ENCODE peak calls at places on chromosome 6, in five cellular contexts. One of them, this sample, is unnamed.

GRCh38 chr6:139586273-139586672 is 211.8 kb upstream of the CITED2 start:
- DNase-seq in anterior cingulate cortex: no peak
- DNase-seq in T-helper 9 cell: no peak
- DNase-seq in kidney epithelial cell: no peak
- DNase-seq in HEK293T: no peak
- DNase-seq in this sample: no peak

GRCh38 chr6:17965397-17965796 is 22.0 kb downstream of the KIF13A start:
- DNase-seq in kidney epithelial cell: no peak
- DNase-seq in anterior cingulate cortex: no peak
- DNase-seq in T-helper 9 cell: no peak
- DNase-seq in HEK293T: no peak
- DNase-seq in this sample: no peak

GRCh38 chr6:85058806-85059205 is 294.4 kb upstream of the TBX18 start:
- DNase-seq in T-helper 9 cell: no peak
- DNase-seq in anterior cingulate cortex: no peak
- DNase-seq in HEK293T: no peak
- DNase-seq in kidney epithelial cell: no peak
- DNase-seq in this sample: no peak

GRCh38 chr6:23228439-23229024 is 659.2 kb downstream of the HDGFL1 start:
- DNase-seq in anterior cingulate cortex: no peak
- DNase-seq in T-helper 9 cell: no peak
- DNase-seq in HEK293T: no peak
- DNase-seq in kidney epithelial cell: no peak
- DNase-seq in this sample: no peak

GRCh38 chr6:150667977-150668716 is 68.5 kb downstream of the PLEKHG1 start:
- DNase-seq in T-helper 9 cell: no peak
- DNase-seq in HEK293T: peak; percentile 73
- DNase-seq in kidney epithelial cell: peak; percentile 81
- DNase-seq in anterior cingulate cortex: peak; percentile 25
- DNase-seq in this sample: no peak

GRCh38 chr6:32176476-32177181 is 745 bp upstream of the AGPAT1 start:
- DNase-seq in kidney epithelial cell: no peak
- DNase-seq in T-helper 9 cell: no peak
- DNase-seq in anterior cingulate cortex: no peak
- DNase-seq in HEK293T: no peak
- DNase-seq in this sample: no peak

GRCh38 chr6:113995632-113996031 is 24.7 kb upstream of the HDAC2 start:
- DNase-seq in kidney epithelial cell: peak; percentile 87
- DNase-seq in HEK293T: peak; percentile 42
- DNase-seq in T-helper 9 cell: no peak
- DNase-seq in anterior cingulate cortex: no peak
- DNase-seq in this sample: peak; percentile 94

GRCh38 chr6:154732538-154732823 is 735 bp upstream of the SCAF8 start:
- DNase-seq in T-helper 9 cell: no peak
- DNase-seq in anterior cingulate cortex: no peak
- DNase-seq in HEK293T: no peak
- DNase-seq in kidney epithelial cell: no peak
- DNase-seq in this sample: no peak

GRCh38 chr6:93779086-93779858 is 359.9 kb upstream of the EPHA7 start:
- DNase-seq in HEK293T: no peak
- DNase-seq in kidney epithelial cell: no peak
- DNase-seq in anterior cingulate cortex: no peak
- DNase-seq in T-helper 9 cell: no peak
- DNase-seq in this sample: no peak

GRCh38 chr6:131460603-131460995 is 112.4 kb upstream of the ARG1 start:
- DNase-seq in kidney epithelial cell: no peak
- DNase-seq in T-helper 9 cell: no peak
- DNase-seq in HEK293T: no peak
- DNase-seq in anterior cingulate cortex: no peak
- DNase-seq in this sample: no peak

GRCh38 chr6:150142657-150143501 is at the start of gene PPP1R14C:
- DNase-seq in HEK293T: peak; percentile 79
- DNase-seq in anterior cingulate cortex: no peak
- DNase-seq in T-helper 9 cell: no peak
- DNase-seq in kidney epithelial cell: no peak
- DNase-seq in this sample: no peak

GRCh38 chr6:123316733-123317323 is 319.9 kb downstream of the TRDN start:
- DNase-seq in kidney epithelial cell: no peak
- DNase-seq in T-helper 9 cell: no peak
- DNase-seq in anterior cingulate cortex: no peak
- DNase-seq in HEK293T: no peak
- DNase-seq in this sample: no peak

GRCh38 chr6:26020291-26020982 is 57.8 kb downstream of the TRIM38 start:
- DNase-seq in T-helper 9 cell: peak; percentile 68
- DNase-seq in HEK293T: peak; percentile 78
- DNase-seq in anterior cingulate cortex: no peak
- DNase-seq in kidney epithelial cell: no peak
- DNase-seq in this sample: peak; percentile 86

GRCh38 chr6:107124934-107125348 is 9.6 kb upstream of the BEND3 start:
- DNase-seq in HEK293T: no peak
- DNase-seq in anterior cingulate cortex: no peak
- DNase-seq in T-helper 9 cell: no peak
- DNase-seq in kidney epithelial cell: no peak
- DNase-seq in this sample: no peak

GRCh38 chr6:139436521-139437348 is 62.3 kb upstream of the CITED2 start:
- DNase-seq in T-helper 9 cell: no peak
- DNase-seq in anterior cingulate cortex: no peak
- DNase-seq in kidney epithelial cell: peak; percentile 55
- DNase-seq in HEK293T: no peak
- DNase-seq in this sample: peak; percentile 43

GRCh38 chr6:125718109-125718508 is 31.3 kb upstream of the HEY2 start:
- DNase-seq in kidney epithelial cell: no peak
- DNase-seq in anterior cingulate cortex: no peak
- DNase-seq in HEK293T: no peak
- DNase-seq in T-helper 9 cell: no peak
- DNase-seq in this sample: no peak

GRCh38 chr6:121666809-121667208 is 231.4 kb downstream of the GJA1 start:
- DNase-seq in anterior cingulate cortex: no peak
- DNase-seq in HEK293T: peak; percentile 32
- DNase-seq in T-helper 9 cell: no peak
- DNase-seq in kidney epithelial cell: peak; percentile 61
- DNase-seq in this sample: peak; percentile 82

GRCh38 chr6:42714098-42714761 is 8.2 kb downstream of the PRPH2 start:
- DNase-seq in kidney epithelial cell: no peak
- DNase-seq in T-helper 9 cell: no peak
- DNase-seq in anterior cingulate cortex: no peak
- DNase-seq in HEK293T: no peak
- DNase-seq in this sample: no peak

GRCh38 chr6:96101564-96101963 is 85.8 kb downstream of the FUT9 start:
- DNase-seq in anterior cingulate cortex: no peak
- DNase-seq in HEK293T: no peak
- DNase-seq in T-helper 9 cell: no peak
- DNase-seq in kidney epithelial cell: no peak
- DNase-seq in this sample: no peak

GRCh38 chr6:42045538-42046460 is 4.5 kb upstream of the TAF8 start:
- DNase-seq in T-helper 9 cell: peak; percentile 62
- DNase-seq in HEK293T: peak; percentile 42
- DNase-seq in kidney epithelial cell: peak; percentile 61
- DNase-seq in anterior cingulate cortex: peak; percentile 31
- DNase-seq in this sample: no peak

GRCh38 chr6:20377623-20378265 is 23.9 kb upstream of the E2F3 start:
- DNase-seq in kidney epithelial cell: peak; percentile 41
- DNase-seq in anterior cingulate cortex: no peak
- DNase-seq in HEK293T: no peak
- DNase-seq in T-helper 9 cell: no peak
- DNase-seq in this sample: peak; percentile 79

GRCh38 chr6:145022199-145022782 is 713.0 kb downstream of the EPM2A start:
- DNase-seq in T-helper 9 cell: no peak
- DNase-seq in kidney epithelial cell: no peak
- DNase-seq in anterior cingulate cortex: no peak
- DNase-seq in HEK293T: no peak
- DNase-seq in this sample: no peak

GRCh38 chr6:35096129-35096852 is 44.8 kb downstream of the TCP11 start:
- DNase-seq in HEK293T: no peak
- DNase-seq in kidney epithelial cell: peak; percentile 35
- DNase-seq in T-helper 9 cell: no peak
- DNase-seq in anterior cingulate cortex: no peak
- DNase-seq in this sample: peak; percentile 90

GRCh38 chr6:162343196-162343901 is 384.2 kb downstream of the PRKN start:
- DNase-seq in T-helper 9 cell: no peak
- DNase-seq in anterior cingulate cortex: no peak
- DNase-seq in HEK293T: peak; percentile 33
- DNase-seq in kidney epithelial cell: no peak
- DNase-seq in this sample: no peak

GRCh38 chr6:147078602-147079001 is 125.6 kb upstream of the STXBP5 start:
- DNase-seq in HEK293T: no peak
- DNase-seq in kidney epithelial cell: no peak
- DNase-seq in T-helper 9 cell: no peak
- DNase-seq in anterior cingulate cortex: no peak
- DNase-seq in this sample: no peak

GRCh38 chr6:79922018-79922417 is 25.3 kb downstream of the ELOVL4 start:
- DNase-seq in anterior cingulate cortex: no peak
- DNase-seq in T-helper 9 cell: no peak
- DNase-seq in kidney epithelial cell: no peak
- DNase-seq in HEK293T: no peak
- DNase-seq in this sample: no peak

GRCh38 chr6:148835920-148836441 is 89.2 kb downstream of the UST start:
- DNase-seq in T-helper 9 cell: no peak
- DNase-seq in HEK293T: no peak
- DNase-seq in anterior cingulate cortex: no peak
- DNase-seq in kidney epithelial cell: no peak
- DNase-seq in this sample: no peak

GRCh38 chr6:13268914-13269532 is 59.3 kb downstream of the TBC1D7 start:
- DNase-seq in anterior cingulate cortex: no peak
- DNase-seq in kidney epithelial cell: no peak
- DNase-seq in T-helper 9 cell: no peak
- DNase-seq in HEK293T: no peak
- DNase-seq in this sample: no peak

GRCh38 chr6:165056292-165056691 is 253.1 kb downstream of the C6orf118 start:
- DNase-seq in HEK293T: no peak
- DNase-seq in kidney epithelial cell: no peak
- DNase-seq in anterior cingulate cortex: no peak
- DNase-seq in T-helper 9 cell: no peak
- DNase-seq in this sample: no peak

GRCh38 chr6:147390909-147391536 is 117.5 kb upstream of the SAMD5 start:
- DNase-seq in HEK293T: peak; percentile 23
- DNase-seq in T-helper 9 cell: no peak
- DNase-seq in kidney epithelial cell: no peak
- DNase-seq in anterior cingulate cortex: no peak
- DNase-seq in this sample: no peak